ENCODE peak calls at places on chromosomes 4 and X, in four cellular contexts. B is SK-N-SH; C is brain microvascular endothelial cell; M is CD8-positive, alpha-beta memory T cell. P is an unnamed sample. For H3K27me3, the result is how much of the 10 kb centered on the place peaks cover.

GRCh38 chr4:56468097-56468422 is 643 bp downstream of the SRP72 start:
- DNase-seq in C (peak), B (peak), M (peak), P (peak)

GRCh38 chr4:1155314-1155713 is 17.1 kb downstream of the SPON2 start:
- DNase-seq in C (no peak), M (no peak), B (no peak), P (no peak)

GRCh38 chr4:181952478-181952877 is 290.7 kb upstream of the TENM3 start:
- DNase-seq in B (no peak), C (peak), M (no peak), P (peak)

GRCh38 chr4:119026662-119027444 is 108.8 kb upstream of the MYOZ2 start:
- DNase-seq in B (no peak), C (no peak), M (no peak), P (no peak)

GRCh38 chr4:37767546-37767945 is 58.9 kb upstream of the PGM2 start:
- DNase-seq in B (no peak), C (peak), M (no peak), P (peak)

GRCh38 chr4:53686521-53686920 is 95.2 kb upstream of the LNX1 start:
- DNase-seq in M (no peak), B (no peak), C (no peak), P (no peak)

GRCh38 chrX:55132416-55132815 is 43.6 kb downstream of the PAGE2 start:
- DNase-seq in M (no peak), C (no peak), B (no peak), P (no peak)

GRCh38 chr4:19857405-19857804 is 394.3 kb upstream of the SLIT2 start:
- DNase-seq in B (no peak), C (peak), M (no peak), P (no peak)

GRCh38 chr4:52259978-52260377 is 208.9 kb downstream of the SPATA18 start:
- DNase-seq in M (no peak), C (no peak), B (no peak), P (no peak)

GRCh38 chr4:23680616-23681518 is 209.0 kb downstream of the PPARGC1A start:
- DNase-seq in B (no peak), C (no peak), M (no peak), P (no peak)

GRCh38 chr4:76784237-76784636 is 113.7 kb downstream of the SOWAHB start:
- DNase-seq in M (no peak), B (no peak), C (peak), P (peak)

GRCh38 chr4:153409412-153409811 is 56.7 kb upstream of the TMEM131L start:
- DNase-seq in M (no peak), B (no peak), C (peak), P (no peak)

GRCh38 chr4:19512086-19512485 is 739.6 kb upstream of the SLIT2 start:
- DNase-seq in B (no peak), C (no peak), M (no peak), P (no peak)

GRCh38 chr4:177671387-177671786 is 229.2 kb upstream of the AGA start:
- DNase-seq in M (no peak), B (no peak), C (no peak), P (no peak)

GRCh38 chr4:77126844-77127614 is 30.0 kb upstream of the CCNG2 start:
- DNase-seq in C (no peak), M (no peak), B (no peak), P (no peak)

GRCh38 chr4:71303850-71304249 is 35.0 kb upstream of the SLC4A4 start:
- DNase-seq in M (no peak), C (no peak), B (no peak), P (no peak)

GRCh38 chr4:113637363-113637762 is 124.2 kb downstream of the CAMK2D start:
- DNase-seq in M (no peak), B (no peak), C (no peak), P (no peak)

GRCh38 chr4:163108614-163109013 is 58.1 kb downstream of the NAF1 start:
- DNase-seq in B (no peak), C (no peak), M (no peak), P (no peak)

GRCh38 chr4:117481742-117482141 is 396.4 kb upstream of the TRAM1L1 start:
- DNase-seq in C (peak), B (no peak), M (no peak), P (no peak)

GRCh38 chr4:112704991-112705845 is 68.3 kb downstream of the LARP7 start:
- DNase-seq in B (peak), M (no peak), C (peak), P (peak)

GRCh38 chr4:3417448-3417847 is 24.3 kb upstream of the HGFAC start:
- DNase-seq in B (no peak), C (no peak), M (no peak), P (no peak)

GRCh38 chrX:124212622-124213021 is 119.8 kb upstream of the TEX13D start:
- DNase-seq in C (no peak), M (no peak), B (no peak), P (no peak)

GRCh38 chrX:2710041-2710471 is 19.0 kb downstream of the CD99 start:
- DNase-seq in C (peak), M (no peak), B (no peak), P (no peak)

GRCh38 chr4:140884431-140885058 is 128.4 kb upstream of the TBC1D9 start:
- DNase-seq in C (peak), M (no peak), B (peak), P (peak)

DNA sequence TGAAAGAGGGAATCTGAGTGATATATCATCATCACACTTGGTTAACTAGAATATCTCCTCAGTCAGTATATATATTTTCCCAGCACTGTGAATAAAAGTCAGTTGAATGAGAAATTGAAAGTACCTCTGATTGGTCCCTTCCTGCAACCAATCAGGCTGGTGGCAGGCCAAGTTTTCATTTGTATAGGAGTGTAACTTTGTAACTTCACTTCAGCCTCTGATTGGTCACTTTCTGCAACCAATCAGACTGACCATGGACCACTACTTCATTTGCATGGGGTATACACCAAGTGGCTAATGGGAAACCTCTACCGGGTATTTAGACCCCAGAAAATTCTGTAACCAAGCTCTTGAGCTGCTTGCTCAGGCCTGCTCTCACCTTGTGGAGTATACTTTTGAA is 1.9 kb upstream of the PGK1 start:
- DNase-seq in M (no peak), B (no peak), C (no peak), P (no peak)
- H3K27me3 ChIP-seq in M (under half), B (under half), C (under half), P (under half)

GRCh38 chr4:174228988-174229387 is 54.5 kb downstream of the FBXO8 start:
- DNase-seq in C (no peak), M (no peak), B (no peak), P (no peak)

GRCh38 chr4:174222266-174222872 is 61.1 kb downstream of the FBXO8 start:
- DNase-seq in C (peak), M (no peak), B (no peak), P (peak)

GRCh38 chr4:174224550-174224949 is 58.9 kb downstream of the FBXO8 start:
- DNase-seq in M (no peak), B (no peak), C (no peak), P (no peak)

GRCh38 chr4:174230148-174230547 is 53.3 kb downstream of the FBXO8 start:
- DNase-seq in C (no peak), M (no peak), B (no peak), P (no peak)

DNA sequence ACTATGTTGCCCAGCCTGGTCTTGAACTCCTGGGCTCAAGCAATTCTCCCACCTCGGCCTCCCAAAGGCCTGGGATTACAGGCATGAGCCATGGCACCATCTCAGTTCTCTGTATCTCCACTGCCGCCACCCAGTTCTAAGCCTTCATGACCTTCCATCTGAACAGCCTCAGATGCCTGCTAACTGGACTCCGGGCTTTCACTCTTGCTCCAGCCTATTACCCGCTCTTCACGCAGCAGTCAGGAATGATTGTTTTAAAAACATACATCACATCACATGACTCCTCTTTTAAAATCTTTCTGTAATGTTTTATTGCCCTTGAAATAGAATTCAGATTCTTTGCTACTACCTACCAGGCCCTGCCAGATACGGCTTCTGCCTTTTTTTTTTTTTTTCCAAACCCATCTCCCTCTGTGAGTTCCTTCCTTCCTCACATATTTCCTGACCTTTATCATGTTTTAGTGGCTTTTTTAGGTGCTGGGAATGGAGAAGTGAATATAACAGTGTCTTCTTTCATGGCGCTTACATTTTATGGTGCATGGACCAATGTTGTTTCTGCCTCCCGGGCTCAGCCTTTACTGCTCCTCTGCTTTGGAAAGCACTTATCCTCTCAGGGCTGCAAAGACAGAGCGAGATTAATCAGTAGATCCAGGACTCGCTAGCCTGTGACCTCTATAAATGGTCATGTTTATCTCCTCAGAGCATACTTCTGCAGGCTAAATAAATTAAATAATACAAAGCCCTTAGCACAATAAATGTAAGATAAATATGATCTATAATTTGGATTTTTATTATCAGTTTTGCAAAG is 58.0 kb downstream of the FBXO8 start:
- DNase-seq in M (no peak), B (peak), C (no peak), P (peak)
- H3K27me3 ChIP-seq in M (under half), B (under half), C (under half), P (under half)

GRCh38 chr4:110617095-110617494 is 5.8 kb downstream of the PITX2 start:
- DNase-seq in B (no peak), M (no peak), C (no peak), P (no peak)

GRCh38 chr4:110619401-110620247 is 3.3 kb downstream of the PITX2 start:
- DNase-seq in M (no peak), B (no peak), C (no peak), P (no peak)

GRCh38 chr4:110619001-110619350 is 3.9 kb downstream of the PITX2 start:
- DNase-seq in B (no peak), C (no peak), M (no peak), P (no peak)

GRCh38 chr4:110616162-110617062 is 6.5 kb downstream of the PITX2 start:
- DNase-seq in C (no peak), M (no peak), B (no peak), P (no peak)

GRCh38 chr4:110618091-110619000 is 4.5 kb downstream of the PITX2 start:
- DNase-seq in C (no peak), B (no peak), M (no peak), P (no peak)
- H3K27me3 ChIP-seq in C (half or more), B (half or more), M (half or more), P (half or more)

DNA sequence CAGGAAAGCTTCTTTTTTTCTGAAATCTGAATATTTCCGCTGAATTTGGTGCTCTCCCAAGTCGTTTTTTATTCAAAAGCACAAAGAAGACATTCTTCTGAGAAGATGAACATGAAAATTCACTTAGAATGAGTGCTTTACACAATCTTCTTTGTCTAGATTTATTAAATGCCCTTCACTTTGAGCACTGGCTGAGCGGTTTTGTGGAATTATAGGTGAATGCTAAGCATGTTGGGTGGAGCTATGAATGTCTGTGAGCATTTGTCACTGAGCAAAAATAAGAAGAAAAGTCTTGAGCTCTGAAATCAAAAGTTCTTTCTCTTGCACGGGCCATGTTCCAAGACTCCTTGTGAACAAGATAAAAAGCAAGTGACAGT is 13.1 kb downstream of the GASK1B start:
- DNase-seq in C (no peak), M (no peak), B (no peak), P (no peak)
- H3K27me3 ChIP-seq in C (under half), M (under half), B (under half), P (under half)

GRCh38 chr4:144366425-144366824 is 225.9 kb upstream of the GYPA start:
- DNase-seq in C (no peak), B (no peak), M (no peak), P (no peak)

GRCh38 chr4:144357970-144358369 is 217.5 kb upstream of the GYPA start:
- DNase-seq in C (no peak), M (no peak), B (no peak), P (no peak)

GRCh38 chr4:144360394-144360793 is 219.9 kb upstream of the GYPA start:
- DNase-seq in C (peak), M (no peak), B (no peak), P (no peak)

DNA sequence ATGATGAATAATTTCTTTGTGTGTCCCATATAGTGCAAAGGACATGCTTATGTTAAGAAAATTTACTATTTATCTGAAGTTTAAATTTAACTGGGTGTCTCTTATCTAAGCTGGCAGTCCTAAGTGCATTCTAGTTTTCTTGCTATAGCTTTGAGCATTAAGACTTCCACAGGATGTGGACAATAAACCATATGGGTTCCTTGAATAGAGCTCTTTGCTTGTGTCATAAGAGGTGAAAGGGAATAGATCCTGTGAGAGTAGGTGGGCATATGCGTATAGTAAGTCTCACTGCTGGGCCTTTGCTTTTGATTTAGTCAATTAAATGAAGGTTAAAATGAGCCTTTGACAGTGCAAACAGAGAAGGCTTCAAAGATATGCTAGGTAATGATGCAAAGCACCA is 223.4 kb upstream of the GYPA start:
- DNase-seq in M (no peak), C (no peak), B (no peak), P (no peak)
- H3K27me3 ChIP-seq in M (under half), C (under half), B (under half), P (under half)

DNA sequence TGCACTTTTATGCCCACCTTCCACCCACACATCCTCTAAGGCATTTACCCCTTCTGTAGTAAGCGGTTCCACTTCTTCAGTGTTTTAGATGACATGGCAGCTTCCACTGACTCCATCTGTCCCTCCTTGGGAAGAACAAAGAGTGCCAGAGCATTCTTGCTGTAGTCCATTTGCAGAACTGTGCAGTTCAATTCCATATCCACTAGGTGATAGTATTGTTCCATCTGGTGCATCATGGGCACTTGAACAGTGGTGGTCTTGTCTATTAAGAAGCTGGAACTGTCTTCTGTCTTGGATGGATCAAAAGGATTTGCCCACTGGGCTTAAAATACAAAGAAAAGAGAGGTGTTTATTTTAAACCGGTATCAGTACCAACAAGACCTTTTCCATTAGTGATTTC is 3.5 kb downstream of the SERPINA7 start:
- DNase-seq in M (no peak), B (no peak), C (no peak), P (no peak)
- H3K27me3 ChIP-seq in M (under half), B (under half), C (under half), P (under half)

GRCh38 chrX:132294192-132294591 is 74.9 kb upstream of the RAP2C start:
- DNase-seq in M (no peak), B (no peak), C (no peak), P (no peak)
- H3K27me3 ChIP-seq in M (under half), B (under half), C (under half), P (under half)